ENCODE peak calls at places on chromosome 22, in four cellular contexts. I, R, U and V are unnamed samples.
A peak's percentile ranks its signal among the peaks of the same experiment; 100 is the strongest.

GRCh38 chr22:46613606-46613997 is 6.6 kb upstream of the GRAMD4 start:
- DNase-seq in R (no peak), U (no peak), I (no peak), V (no peak)

GRCh38 chr22:45763236-45763624 is 91.6 kb downstream of the ATXN10 start:
- DNase-seq in R (no peak), I (no peak), U (peak; percentile 59), V (no peak)

GRCh38 chr22:45082795-45083194 is 73.0 kb upstream of the PHF21B start:
- DNase-seq in R (no peak), I (no peak), U (no peak), V (no peak)

GRCh38 chr22:27223317-27224177 is 566.2 kb downstream of the MIAT start:
- DNase-seq in U (no peak), I (no peak), R (peak; percentile 98), V (no peak)

GRCh38 chr22:29141078-29141688 is 64.5 kb upstream of the EMID1 start:
- DNase-seq in I (no peak), R (no peak), U (no peak), V (no peak)

GRCh38 chr22:23226497-23226850 is 46.2 kb downstream of the BCR start:
- DNase-seq in R (no peak), U (no peak), I (no peak), V (no peak)

GRCh38 chr22:35376728-35377472 is 4.0 kb upstream of the HMOX1 start:
- DNase-seq in I (peak; percentile 90), U (peak; percentile 95), R (peak; percentile 99), V (peak; percentile 97)

GRCh38 chr22:36873614-36874308 is 13.0 kb downstream of the NCF4 start:
- DNase-seq in R (peak; percentile 78), I (peak; percentile 56), U (peak; percentile 34), V (peak; percentile 28)

GRCh38 chr22:37753746-37754145 is 54.0 kb upstream of the GCAT start:
- DNase-seq in R (no peak), U (no peak), I (no peak), V (peak; percentile 53)

GRCh38 chr22:41425704-41426365 is 20.8 kb downstream of the TOB2 start:
- DNase-seq in I (peak; percentile 31), U (no peak), R (no peak), V (peak; percentile 59)

GRCh38 chr22:22086501-22087158 is 104.0 kb upstream of the TOP3B start:
- DNase-seq in R (no peak), U (no peak), I (no peak), V (no peak)

GRCh38 chr22:43980996-43981395 is 25.8 kb downstream of the SAMM50 start:
- DNase-seq in I (no peak), R (no peak), U (no peak), V (no peak)

GRCh38 chr22:22031183-22031560 is 48.6 kb upstream of the TOP3B start:
- DNase-seq in U (no peak), I (no peak), R (no peak), V (no peak)

GRCh38 chr22:23086787-23087186 is 16.5 kb downstream of the GNAZ start:
- DNase-seq in I (no peak), U (no peak), R (no peak), V (no peak)

GRCh38 chr22:28994522-28994921 is 67.1 kb downstream of the C22orf31 start:
- DNase-seq in U (no peak), I (no peak), R (no peak), V (no peak)

GRCh38 chr22:23773247-23774113 is 831 bp downstream of the MMP11 start:
- DNase-seq in I (no peak), R (no peak), U (no peak), V (no peak)

GRCh38 chr22:29780781-29781676 is 13.9 kb downstream of the UQCR10 start:
- DNase-seq in I (no peak), U (no peak), R (peak; percentile 92), V (no peak)

GRCh38 chr22:29003552-29003951 is 58.1 kb downstream of the C22orf31 start:
- DNase-seq in U (no peak), R (no peak), I (no peak), V (no peak)

GRCh38 chr22:44357962-44358553 is 45.3 kb upstream of the SHISAL1 start:
- DNase-seq in U (peak; percentile 26), R (peak; percentile 66), I (no peak), V (peak; percentile 36)

GRCh38 chr22:30251661-30252226 is 5.2 kb upstream of the LIF start:
- DNase-seq in I (no peak), U (no peak), R (no peak), V (no peak)

GRCh38 chr22:38262051-38262795 is 10.6 kb downstream of the TMEM184B start:
- DNase-seq in U (no peak), R (no peak), I (peak; percentile 68), V (peak; percentile 80)

GRCh38 chr22:28750471-28750881 is 8.6 kb downstream of the HSCB start:
- DNase-seq in U (no peak), R (peak; percentile 25), I (no peak), V (no peak)

GRCh38 chr22:44312766-44313165 is at the start of gene SHISAL1:
- DNase-seq in U (no peak), I (no peak), R (no peak), V (no peak)

GRCh38 chr22:19040581-19041402 is 81.4 kb downstream of the DGCR2 start:
- DNase-seq in U (no peak), R (no peak), I (no peak), V (no peak)

GRCh38 chr22:31625661-31626426 is 36.2 kb downstream of the PISD start:
- DNase-seq in I (peak; percentile 45), R (no peak), U (peak; percentile 87), V (peak; percentile 52)
- TF ChIP-seq CTCF in I (no peak), R (no peak), U (no peak), V (no peak)

DNA sequence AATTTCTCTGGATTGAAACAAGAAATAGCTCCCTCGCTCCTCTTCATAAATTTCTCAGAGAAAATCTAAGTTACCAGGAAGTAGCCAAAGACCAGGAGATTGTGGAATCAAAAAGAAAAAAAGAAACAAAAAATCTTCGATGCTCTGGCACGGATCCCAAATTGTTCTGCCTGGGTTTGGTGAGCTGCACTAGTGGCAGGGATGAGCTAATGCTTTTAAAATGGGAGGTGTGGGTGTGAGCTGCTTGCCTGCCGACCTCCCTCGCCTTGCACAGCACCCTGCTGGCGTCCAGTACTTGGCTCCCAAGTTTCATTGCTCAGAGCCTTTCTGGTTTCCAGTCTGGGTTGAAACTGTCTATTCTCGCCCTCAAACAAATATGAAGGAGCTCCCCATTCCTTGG is 2.5 kb downstream of the TIMP3 start:
- DNase-seq in U (peak; percentile 57), I (no peak), R (peak; percentile 75), V (no peak)
- TF ChIP-seq CTCF in U (no peak), I (no peak), R (peak; percentile 28), V (peak; percentile 5)

DNA sequence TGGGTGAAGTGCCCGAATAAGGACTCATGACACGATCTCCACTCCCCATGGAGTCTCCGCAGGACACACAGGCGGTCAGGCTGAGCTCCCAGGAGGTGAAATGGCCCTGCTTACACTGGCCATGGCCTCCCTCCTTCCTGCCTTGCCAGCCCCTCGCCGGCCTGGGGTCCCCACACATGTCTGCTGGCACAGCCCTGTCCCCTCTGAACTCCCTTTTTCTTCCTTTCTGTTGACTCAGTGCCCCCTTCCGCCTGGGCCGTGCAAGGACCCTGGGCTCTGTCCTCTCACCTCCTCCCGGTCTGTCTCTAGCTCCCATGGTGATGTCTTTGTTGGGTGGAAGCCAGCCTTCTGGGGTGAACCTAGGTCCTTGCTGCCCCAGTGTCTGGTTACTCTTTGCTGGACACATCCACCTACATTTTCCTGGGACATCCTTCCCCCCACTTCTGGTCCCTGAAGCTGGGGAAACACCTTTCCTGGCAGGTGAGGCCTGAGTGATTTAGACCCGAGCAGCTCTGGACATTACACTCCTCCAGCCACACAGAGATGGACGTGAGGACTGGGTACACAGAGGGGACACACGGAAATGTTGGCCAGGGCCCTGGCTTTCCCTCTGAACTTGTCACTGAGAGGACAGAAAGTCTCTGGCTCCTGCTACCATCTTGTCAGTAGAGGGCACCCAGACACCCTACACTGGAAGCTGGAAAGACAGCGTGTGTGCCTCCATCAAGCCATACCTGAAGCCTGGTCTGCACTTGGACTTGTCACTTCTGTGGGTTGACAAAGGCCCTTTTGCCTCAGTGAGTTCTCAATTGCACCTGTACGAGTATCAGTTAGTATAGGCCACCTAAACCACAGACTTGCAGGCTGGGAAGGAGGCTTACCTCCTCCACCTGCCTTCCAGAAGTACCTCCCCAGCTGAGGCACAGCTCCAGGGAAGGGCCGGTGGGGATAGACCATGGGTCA is 864.3 kb downstream of the TBC1D22A start:
- DNase-seq in U (no peak), R (no peak), I (no peak), V (no peak)
- TF ChIP-seq CTCF in U (no peak), R (no peak), I (no peak), V (no peak)

GRCh38 chr22:32777997-32778396 is 23.5 kb upstream of the TIMP3 start:
- DNase-seq in R (no peak), I (no peak), U (no peak), V (no peak)

GRCh38 chr22:32771761-32772160 is 29.7 kb upstream of the TIMP3 start:
- DNase-seq in R (no peak), U (no peak), I (no peak), V (no peak)

GRCh38 chr22:32776397-32776796 is 25.1 kb upstream of the TIMP3 start:
- DNase-seq in I (no peak), R (no peak), U (no peak), V (no peak)

GRCh38 chr22:32776800-32777199 is 24.7 kb upstream of the TIMP3 start:
- DNase-seq in R (no peak), U (no peak), I (no peak), V (no peak)

DNA sequence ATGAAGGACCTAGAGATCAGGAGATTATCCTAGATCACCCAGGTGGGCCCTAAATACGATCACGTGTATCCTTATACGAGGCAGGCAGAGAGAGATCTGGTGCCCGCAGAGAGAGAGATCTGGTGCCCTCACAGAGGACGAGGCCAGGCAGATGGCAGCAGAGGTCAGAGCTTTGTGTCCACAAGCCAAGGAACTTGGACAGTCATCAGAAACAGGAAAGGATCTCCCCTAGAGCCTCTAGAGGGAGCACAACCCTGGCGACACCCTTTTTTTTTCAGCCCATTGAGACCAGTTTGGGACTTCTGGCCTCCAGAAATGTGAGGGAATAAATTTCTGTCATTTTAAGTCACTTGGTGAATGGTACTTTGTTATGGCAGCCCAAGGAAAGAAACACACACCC is 25.5 kb upstream of the TIMP3 start:
- DNase-seq in U (no peak), I (no peak), R (no peak), V (no peak)
- TF ChIP-seq CTCF in U (no peak), I (peak; percentile 48), R (peak; percentile 49), V (no peak)

GRCh38 chr22:24834845-24835570 is 29.0 kb downstream of the SGSM1 start:
- DNase-seq in R (no peak), U (peak; percentile 32), I (no peak), V (no peak)
- TF ChIP-seq CTCF in R (peak; percentile 10), U (no peak), I (peak; percentile 37), V (no peak)

DNA sequence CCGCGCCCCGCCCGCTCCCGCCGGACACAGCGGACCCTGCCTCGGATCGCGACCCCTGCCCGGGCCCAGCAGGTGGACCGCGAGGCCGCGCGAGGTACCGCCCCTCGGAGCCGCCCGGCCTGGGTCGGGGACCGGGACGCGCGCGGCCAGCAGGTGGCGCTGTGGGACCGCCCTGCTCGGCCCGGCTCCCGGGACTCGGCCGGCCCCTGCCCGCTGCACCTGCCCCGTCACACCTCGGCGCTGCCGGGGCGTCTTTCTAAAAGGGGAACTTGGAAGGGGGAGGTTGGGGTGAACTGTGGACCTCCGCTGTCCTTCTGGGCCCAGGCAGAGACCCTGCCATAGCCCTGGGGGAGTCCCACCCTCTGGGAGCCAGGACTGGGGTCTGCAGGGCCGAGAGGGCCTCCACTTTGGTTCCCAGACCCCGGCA is 11.1 kb downstream of the CRELD2 start:
- DNase-seq in U (peak; percentile 61), I (peak; percentile 74), R (no peak), V (peak; percentile 66)
- TF ChIP-seq CTCF in U (peak; percentile 95), I (peak; percentile 47), R (peak; percentile 30), V (peak; percentile 15)

GRCh38 chr22:20298803-20299735 is 20.8 kb downstream of the DGCR6L start:
- DNase-seq in R (peak; percentile 51), I (peak; percentile 92), U (peak; percentile 93), V (peak; percentile 94)
- TF ChIP-seq CTCF in R (no peak), I (no peak), U (no peak), V (no peak)

GRCh38 chr22:25101986-25102385 is 97.7 kb upstream of the CRYBB3 start:
- DNase-seq in I (no peak), U (no peak), R (no peak), V (no peak)
- TF ChIP-seq CTCF in I (no peak), U (no peak), R (no peak), V (no peak)